ENCODE peak calls at places on chromosomes 5 and 9, in eight cellular contexts. Y is AG08395, F is GM12865, L is NCI-H146, Z is NCI-H1048, U is RPMI7951, I is NCI-H774, W is hepatic stellate cell. C is an unnamed sample.

GRCh38 chr9:87883990-87884389 is 1.3 kb downstream of the SPATA31E1 start:
- DNase-seq in U (no peak), L (no peak), Z (no peak), F (no peak), Y (no peak), W (no peak), I (no peak), C (no peak)

GRCh38 chr9:120387257-120387999 is 192.5 kb downstream of the CDK5RAP2 start:
- DNase-seq in U (no peak), I (peak; percentile 98), Y (no peak), F (no peak), Z (no peak), W (no peak), L (peak; percentile 93), C (no peak)

GRCh38 chr5:141366016-141366896 is 2.3 kb downstream of the PCDHGA5 start:
- DNase-seq in L (no peak), Y (no peak), I (no peak), F (no peak), Z (no peak), U (no peak), W (no peak), C (no peak)

GRCh38 chr5:22986281-22986680 is 133.1 kb upstream of the CDH12 start:
- DNase-seq in Z (no peak), U (no peak), F (no peak), I (no peak), Y (no peak), W (no peak), L (no peak), C (no peak)

GRCh38 chr5:147321569-147321968 is 86.7 kb downstream of the STK32A start:
- DNase-seq in U (no peak), L (no peak), Y (no peak), W (no peak), F (no peak), Z (no peak), I (peak; percentile 60), C (no peak)

GRCh38 chr9:96621619-96622018 is 2.0 kb upstream of the CDC14B start:
- DNase-seq in Y (no peak), L (no peak), W (no peak), Z (no peak), U (no peak), I (no peak), F (no peak), C (peak; percentile 27)

GRCh38 chr9:126407125-126407870 is 80.7 kb downstream of the MVB12B start:
- DNase-seq in F (no peak), Z (no peak), Y (peak; percentile 63), W (no peak), U (no peak), I (peak; percentile 35), L (no peak), C (peak; percentile 59)

GRCh38 chr5:104189031-104189430 is 626.4 kb upstream of the NUDT12 start:
- DNase-seq in F (no peak), Z (no peak), W (no peak), Y (no peak), U (peak; percentile 90), L (no peak), I (no peak), C (no peak)

GRCh38 chr5:152811985-152812384 is 406.9 kb upstream of the NMUR2 start:
- DNase-seq in L (peak; percentile 3), W (no peak), F (peak; percentile 21), I (no peak), U (no peak), Y (no peak), Z (no peak), C (no peak)

GRCh38 chr5:172413601-172414000 is 40.7 kb downstream of the SH3PXD2B start:
- DNase-seq in Y (no peak), Z (no peak), I (no peak), W (no peak), F (no peak), U (peak; percentile 24), L (no peak), C (no peak)

GRCh38 chr5:130712324-130712723 is 452.7 kb downstream of the HINT1 start:
- DNase-seq in F (no peak), L (no peak), I (no peak), W (no peak), U (no peak), Z (no peak), Y (no peak), C (no peak)

GRCh38 chr9:24590432-24590831 is 44.7 kb upstream of the IZUMO3 start:
- DNase-seq in F (no peak), L (no peak), Z (no peak), Y (no peak), W (no peak), I (no peak), U (no peak), C (no peak)

GRCh38 chr5:163404364-163404763 is 33.0 kb upstream of the CCNG1 start:
- DNase-seq in W (no peak), I (no peak), Y (no peak), U (no peak), L (no peak), F (no peak), Z (no peak), C (no peak)

GRCh38 chr5:148459669-148460068 is 75.9 kb downstream of the FBXO38 start:
- DNase-seq in W (no peak), I (no peak), Z (no peak), L (no peak), Y (no peak), F (no peak), U (no peak), C (no peak)

GRCh38 chr9:92807031-92807756 is 42.6 kb upstream of the BICD2 start:
- DNase-seq in Y (no peak), I (no peak), W (no peak), L (no peak), Z (no peak), U (no peak), F (no peak), C (peak; percentile 15)

GRCh38 chr5:1431021-1431811 is 14.0 kb downstream of the SLC6A3 start:
- DNase-seq in W (no peak), F (no peak), I (no peak), L (no peak), Z (no peak), U (no peak), Y (no peak), C (no peak)

GRCh38 chr5:112418412-112419049 is 546 bp downstream of the EPB41L4A start:
- DNase-seq in L (no peak), I (no peak), F (no peak), Z (no peak), U (no peak), W (no peak), Y (no peak), C (no peak)

GRCh38 chr5:153551537-153552079 is 61.1 kb downstream of the GRIA1 start:
- DNase-seq in I (no peak), F (no peak), W (peak; percentile 62), Y (peak; percentile 94), Z (no peak), L (no peak), U (peak; percentile 75), C (peak; percentile 97)

GRCh38 chr5:96721351-96721970 is 59.3 kb downstream of the CAST start:
- DNase-seq in U (peak; percentile 31), Y (peak; percentile 37), F (no peak), L (no peak), I (no peak), Z (no peak), W (no peak), C (peak; percentile 52)

GRCh38 chr5:83428126-83428525 is 43.4 kb upstream of the VCAN start:
- DNase-seq in Z (no peak), Y (no peak), L (no peak), F (peak; percentile 10), W (no peak), U (no peak), I (no peak), C (no peak)

GRCh38 chr9:107487521-107488399 is 1.8 kb downstream of the KLF4 start:
- DNase-seq in F (peak; percentile 60), I (no peak), Z (no peak), U (no peak), Y (peak; percentile 34), W (no peak), L (peak; percentile 62), C (peak; percentile 56)

GRCh38 chr9:136544549-136545064 is 1.2 kb downstream of the NOTCH1 start:
- DNase-seq in F (peak; percentile 53), I (no peak), W (peak; percentile 85), U (peak; percentile 25), L (no peak), Y (peak; percentile 56), Z (peak; percentile 65), C (no peak)

GRCh38 chr9:99563364-99563763 is 258.3 kb upstream of the NR4A3 start:
- DNase-seq in W (no peak), Y (no peak), F (no peak), L (no peak), I (no peak), U (peak; percentile 10), Z (no peak), C (no peak)

GRCh38 chr5:121976979-121977378 is 15.2 kb downstream of the SRFBP1 start:
- DNase-seq in Y (no peak), W (no peak), F (no peak), Z (no peak), U (peak; percentile 44), L (no peak), I (no peak), C (peak; percentile 69)

GRCh38 chr9:116493183-116493582 is 193.9 kb upstream of the TRIM32 start:
- DNase-seq in Y (no peak), Z (no peak), L (no peak), W (no peak), I (no peak), U (no peak), F (no peak), C (no peak)

GRCh38 chr9:87579761-87580626 is 82.3 kb downstream of the DAPK1 start:
- DNase-seq in W (no peak), I (no peak), Y (peak; percentile 24), L (no peak), U (no peak), Z (no peak), F (no peak), C (no peak)

GRCh38 chr5:177040814-177041410 is 18.4 kb downstream of the ZNF346 start:
- DNase-seq in I (no peak), F (no peak), U (peak; percentile 39), W (no peak), L (no peak), Y (peak; percentile 78), Z (no peak), C (peak; percentile 71)

GRCh38 chr5:141850183-141850768 is 27.9 kb downstream of the PCDH1 start:
- DNase-seq in Z (no peak), I (peak; percentile 28), Y (peak; percentile 96), W (peak; percentile 93), L (peak; percentile 53), F (peak; percentile 44), U (peak; percentile 36), C (peak; percentile 61)

GRCh38 chr9:4857163-4857562 is 64.4 kb downstream of the RCL1 start:
- DNase-seq in Y (no peak), F (no peak), U (peak; percentile 85), L (no peak), Z (no peak), W (no peak), I (no peak), C (no peak)

GRCh38 chr9:97900103-97900737 is 22.1 kb downstream of the TRMO start:
- DNase-seq in L (no peak), W (peak; percentile 57), F (no peak), Y (no peak), Z (no peak), U (no peak), I (no peak), C (peak; percentile 43)

GRCh38 chr9:88988796-88989641 is 2.2 kb upstream of the S1PR3 start:
- DNase-seq in L (no peak), Y (peak; percentile 60), W (peak; percentile 40), Z (no peak), I (no peak), U (peak; percentile 36), F (peak; percentile 30), C (peak; percentile 71)

GRCh38 chr5:94181940-94182339 is 436.5 kb downstream of the KIAA0825 start:
- DNase-seq in L (peak; percentile 62), Y (no peak), F (peak; percentile 15), Z (no peak), W (no peak), I (no peak), U (no peak), C (no peak)

GRCh38 chr9:110116543-110116885 is 91.4 kb downstream of the C9orf152 start:
- DNase-seq in F (no peak), U (peak; percentile 84), Y (peak; percentile 78), Z (no peak), L (no peak), W (peak; percentile 71), I (no peak), C (peak; percentile 91)

GRCh38 chr9:18905883-18906649 is 126.9 kb downstream of the SAXO1 start:
- DNase-seq in F (no peak), L (no peak), I (no peak), Z (no peak), U (peak; percentile 90), W (peak; percentile 77), Y (no peak), C (peak; percentile 9)